ENCODE peak calls at places on chromosomes 7 and 10, in five cellular contexts. One of them, this sample, is unnamed.

GRCh38 chr7:81903115-81903514 is 133.3 kb upstream of the HGF start:
- DNase-seq in HCT116: no peak
- DNase-seq in A549: no peak
- DNase-seq in transverse colon: no peak
- DNase-seq in gastrocnemius medialis: no peak
- DNase-seq in this sample: no peak

GRCh38 chr7:158267737-158268435 is 319.7 kb downstream of the PTPRN2 start:
- DNase-seq in transverse colon: no peak
- DNase-seq in gastrocnemius medialis: no peak
- DNase-seq in A549: no peak
- DNase-seq in HCT116: no peak
- DNase-seq in this sample: no peak

GRCh38 chr10:93436577-93436976 is 45.6 kb downstream of the MYOF start:
- DNase-seq in HCT116: no peak
- DNase-seq in transverse colon: peak; percentile 31
- DNase-seq in A549: peak; percentile 81
- DNase-seq in gastrocnemius medialis: peak; percentile 49
- DNase-seq in this sample: peak; percentile 84

GRCh38 chr10:117532451-117533107 is 10.0 kb upstream of the EMX2 start:
- DNase-seq in HCT116: no peak
- DNase-seq in transverse colon: no peak
- DNase-seq in gastrocnemius medialis: no peak
- DNase-seq in A549: no peak
- DNase-seq in this sample: no peak

GRCh38 chr10:63614371-63614891 is 93.2 kb downstream of the REEP3 start:
- DNase-seq in A549: no peak
- DNase-seq in gastrocnemius medialis: no peak
- DNase-seq in HCT116: no peak
- DNase-seq in transverse colon: no peak
- DNase-seq in this sample: no peak

GRCh38 chr10:61847087-61847486 is 54.4 kb upstream of the ARID5B start:
- DNase-seq in HCT116: no peak
- DNase-seq in gastrocnemius medialis: no peak
- DNase-seq in A549: no peak
- DNase-seq in transverse colon: no peak
- DNase-seq in this sample: no peak

GRCh38 chr10:96516337-96516736 is 2.6 kb upstream of the TLL2 start:
- DNase-seq in gastrocnemius medialis: no peak
- DNase-seq in transverse colon: no peak
- DNase-seq in A549: no peak
- DNase-seq in HCT116: no peak
- DNase-seq in this sample: no peak

GRCh38 chr7:20647908-20648776 is 32.7 kb downstream of the ABCB5 start:
- DNase-seq in HCT116: peak; percentile 55
- DNase-seq in gastrocnemius medialis: no peak
- DNase-seq in A549: peak; percentile 51
- DNase-seq in transverse colon: no peak
- DNase-seq in this sample: no peak

GRCh38 chr7:92088266-92088665 is 46.0 kb downstream of the CYP51A1 start:
- DNase-seq in A549: no peak
- DNase-seq in transverse colon: no peak
- DNase-seq in HCT116: no peak
- DNase-seq in gastrocnemius medialis: no peak
- DNase-seq in this sample: no peak

GRCh38 chr10:3873728-3874461 is 88.9 kb upstream of the KLF6 start:
- DNase-seq in A549: peak; percentile 86
- DNase-seq in gastrocnemius medialis: no peak
- DNase-seq in HCT116: peak; percentile 51
- DNase-seq in transverse colon: no peak
- DNase-seq in this sample: no peak

DNA sequence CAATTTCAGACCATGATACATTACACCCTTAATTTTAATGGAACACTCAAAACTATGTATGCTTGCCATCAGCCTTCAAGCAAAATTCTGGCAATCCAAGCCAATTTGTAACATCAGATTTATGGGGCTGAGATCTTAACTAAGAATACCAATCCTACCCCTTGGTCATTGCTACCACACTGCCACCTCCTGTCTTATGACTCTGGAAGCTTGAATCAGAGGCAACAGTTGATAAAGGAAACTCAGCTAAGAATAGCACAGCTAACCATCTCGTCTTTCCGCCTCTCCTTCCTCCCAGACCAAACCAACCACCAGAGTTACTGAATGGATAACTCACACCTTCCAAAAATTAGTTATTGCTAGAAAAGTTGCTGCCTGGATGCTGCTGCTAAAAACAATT is 7.4 kb downstream of the IGF2BP3 start:
- DNase-seq in gastrocnemius medialis: peak; percentile 20
- DNase-seq in A549: peak; percentile 45
- DNase-seq in transverse colon: no peak
- DNase-seq in HCT116: no peak
- DNase-seq in this sample: no peak
- H3K4me3 ChIP-seq in gastrocnemius medialis: no peak overlapping the region
- H3K4me3 ChIP-seq in A549: no peak overlapping the region
- H3K4me3 ChIP-seq in transverse colon: no peak overlapping the region
- H3K4me3 ChIP-seq in HCT116: no peak overlapping the region
- H3K4me3 ChIP-seq in this sample: no peak overlapping the region

GRCh38 chr10:5555031-5555510 is 30.3 kb downstream of the CALML3 start:
- DNase-seq in A549: no peak
- DNase-seq in HCT116: no peak
- DNase-seq in gastrocnemius medialis: no peak
- DNase-seq in transverse colon: peak; percentile 8
- DNase-seq in this sample: no peak
- H3K27ac ChIP-seq in A549: peak overlapping the region; percentile 92
- H3K27ac ChIP-seq in HCT116: no peak overlapping the region
- H3K27ac ChIP-seq in gastrocnemius medialis: no peak overlapping the region
- H3K27ac ChIP-seq in transverse colon: peak overlapping the region; percentile 70
- H3K27ac ChIP-seq in this sample: no peak overlapping the region

DNA sequence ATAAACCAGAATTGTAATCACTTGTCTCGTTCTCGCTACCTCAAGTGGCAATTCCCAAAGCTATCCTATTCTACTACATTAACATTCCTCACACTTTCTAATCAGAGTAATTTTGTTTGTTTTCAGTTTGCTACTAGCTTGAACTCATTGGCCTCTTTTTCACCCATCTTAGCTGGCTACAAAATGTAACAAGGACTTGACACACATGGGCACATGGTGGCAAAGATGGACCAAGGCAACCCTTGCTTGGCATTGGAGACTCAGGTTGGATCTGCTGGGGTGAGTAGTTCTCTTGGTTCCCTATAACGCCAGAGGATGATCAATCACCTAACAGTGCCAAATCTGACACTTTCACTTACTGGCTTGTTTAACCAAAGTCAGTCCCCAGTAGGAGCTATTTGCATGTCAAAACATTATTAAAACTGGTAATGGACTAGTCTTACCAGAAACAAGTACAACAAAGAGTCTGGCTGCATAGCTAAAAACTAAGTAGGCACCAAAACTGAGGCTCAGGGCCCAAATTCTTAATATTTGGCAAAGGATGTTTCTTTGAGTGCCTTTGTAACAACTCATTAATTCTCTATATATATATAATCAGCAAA is 1.9 kb downstream of the USP6NL start:
- DNase-seq in A549: no peak
- DNase-seq in transverse colon: no peak
- DNase-seq in HCT116: no peak
- DNase-seq in gastrocnemius medialis: no peak
- DNase-seq in this sample: no peak
- H3K4me3 ChIP-seq in A549: no peak overlapping the region
- H3K4me3 ChIP-seq in transverse colon: no peak overlapping the region
- H3K4me3 ChIP-seq in HCT116: peak overlapping the region; percentile 91
- H3K4me3 ChIP-seq in gastrocnemius medialis: no peak overlapping the region
- H3K4me3 ChIP-seq in this sample: peak overlapping the region; percentile 5

DNA sequence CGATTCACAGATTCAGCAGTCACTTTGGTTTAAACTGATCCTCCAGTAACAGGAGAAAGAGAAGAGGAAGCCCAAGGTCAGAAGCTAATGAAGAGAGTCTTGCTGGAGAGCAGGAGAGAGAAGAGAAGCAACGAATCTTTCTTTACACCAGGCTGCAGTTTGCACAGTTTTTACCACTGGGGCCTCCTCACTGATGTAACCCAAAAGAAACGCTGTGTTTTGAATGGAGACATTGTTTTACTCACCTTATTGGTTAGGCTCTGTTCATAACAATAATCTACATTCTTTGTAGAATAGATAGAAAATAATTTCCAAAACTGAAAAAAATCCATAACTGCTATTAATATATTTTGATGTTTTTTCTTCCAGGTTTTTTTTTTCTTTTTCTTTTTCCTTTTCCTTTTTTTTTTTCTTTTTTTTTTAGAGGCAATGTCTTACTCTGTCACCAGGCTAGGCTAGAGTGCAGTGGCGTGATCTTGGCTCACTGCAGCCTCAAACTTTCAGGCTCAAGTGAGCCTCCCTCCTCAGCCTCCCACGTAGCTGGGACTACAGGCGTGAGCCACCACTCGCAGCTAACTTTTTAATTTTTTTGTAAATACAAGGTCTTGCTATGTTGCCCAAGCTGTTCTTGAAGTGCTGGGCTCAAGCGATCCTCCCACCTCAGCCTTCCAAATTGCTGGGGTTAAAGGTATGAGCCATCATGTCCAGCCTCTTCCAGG is 27.6 kb downstream of the LYZL1 start:
- DNase-seq in HCT116: no peak
- DNase-seq in transverse colon: no peak
- DNase-seq in A549: no peak
- DNase-seq in gastrocnemius medialis: no peak
- DNase-seq in this sample: no peak
- H3K27ac ChIP-seq in HCT116: no peak overlapping the region
- H3K27ac ChIP-seq in transverse colon: no peak overlapping the region
- H3K27ac ChIP-seq in A549: peak overlapping the region; percentile 82
- H3K27ac ChIP-seq in gastrocnemius medialis: no peak overlapping the region
- H3K27ac ChIP-seq in this sample: no peak overlapping the region

DNA sequence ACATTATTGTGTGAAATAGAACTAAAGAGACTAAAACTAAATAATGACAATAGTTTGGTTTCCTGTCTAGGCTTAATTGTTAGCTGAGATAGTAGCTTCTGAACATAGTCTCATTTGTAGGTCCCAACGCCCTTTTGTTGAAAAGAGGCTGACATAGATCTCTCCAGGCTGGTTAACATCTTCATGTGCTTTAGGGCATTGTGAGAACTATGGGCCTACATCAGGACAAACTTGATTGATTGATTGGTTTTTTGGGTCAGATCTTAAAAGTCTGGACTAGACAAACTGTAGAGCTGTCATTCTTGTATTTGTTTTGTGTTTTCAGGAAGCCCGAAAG is 869 bp downstream of the CHCHD1 start:
- DNase-seq in gastrocnemius medialis: no peak
- DNase-seq in transverse colon: no peak
- DNase-seq in A549: no peak
- DNase-seq in HCT116: no peak
- DNase-seq in this sample: no peak
- H3K4me3 ChIP-seq in gastrocnemius medialis: peak overlapping the region; percentile 100
- H3K4me3 ChIP-seq in transverse colon: peak overlapping the region; percentile 92
- H3K4me3 ChIP-seq in A549: peak overlapping the region; percentile 88
- H3K4me3 ChIP-seq in HCT116: peak overlapping the region; percentile 68
- H3K4me3 ChIP-seq in this sample: peak overlapping the region; percentile 86

GRCh38 chr7:47475880-47476227 is 106.1 kb downstream of the TNS3 start:
- DNase-seq in A549: no peak
- DNase-seq in HCT116: no peak
- DNase-seq in gastrocnemius medialis: no peak
- DNase-seq in transverse colon: no peak
- DNase-seq in this sample: no peak
- H3K27ac ChIP-seq in A549: peak overlapping the region; percentile 90
- H3K27ac ChIP-seq in HCT116: peak overlapping the region; percentile 81
- H3K27ac ChIP-seq in gastrocnemius medialis: peak overlapping the region; percentile 88
- H3K27ac ChIP-seq in transverse colon: peak overlapping the region; percentile 78
- H3K27ac ChIP-seq in this sample: peak overlapping the region; percentile 57

GRCh38 chr10:84293171-84293570 is 35.2 kb upstream of the CCSER2 start:
- DNase-seq in gastrocnemius medialis: no peak
- DNase-seq in A549: no peak
- DNase-seq in transverse colon: no peak
- DNase-seq in HCT116: no peak
- DNase-seq in this sample: no peak
- H3K4me3 ChIP-seq in gastrocnemius medialis: no peak overlapping the region
- H3K4me3 ChIP-seq in A549: no peak overlapping the region
- H3K4me3 ChIP-seq in transverse colon: no peak overlapping the region
- H3K4me3 ChIP-seq in HCT116: no peak overlapping the region
- H3K4me3 ChIP-seq in this sample: no peak overlapping the region

GRCh38 chr7:4768597-4769569 is 6.5 kb upstream of the AP5Z1 start:
- DNase-seq in HCT116: no peak
- DNase-seq in A549: no peak
- DNase-seq in transverse colon: no peak
- DNase-seq in gastrocnemius medialis: peak; percentile 48
- DNase-seq in this sample: no peak

GRCh38 chr7:4771737-4772136 is 3.7 kb upstream of the AP5Z1 start:
- DNase-seq in gastrocnemius medialis: no peak
- DNase-seq in HCT116: no peak
- DNase-seq in transverse colon: no peak
- DNase-seq in A549: no peak
- DNase-seq in this sample: no peak

GRCh38 chr7:4772306-4772705 is 3.1 kb upstream of the AP5Z1 start:
- DNase-seq in transverse colon: no peak
- DNase-seq in gastrocnemius medialis: no peak
- DNase-seq in A549: no peak
- DNase-seq in HCT116: no peak
- DNase-seq in this sample: no peak

GRCh38 chr7:4770886-4771285 is 4.5 kb upstream of the AP5Z1 start:
- DNase-seq in A549: no peak
- DNase-seq in HCT116: no peak
- DNase-seq in gastrocnemius medialis: no peak
- DNase-seq in transverse colon: no peak
- DNase-seq in this sample: no peak

DNA sequence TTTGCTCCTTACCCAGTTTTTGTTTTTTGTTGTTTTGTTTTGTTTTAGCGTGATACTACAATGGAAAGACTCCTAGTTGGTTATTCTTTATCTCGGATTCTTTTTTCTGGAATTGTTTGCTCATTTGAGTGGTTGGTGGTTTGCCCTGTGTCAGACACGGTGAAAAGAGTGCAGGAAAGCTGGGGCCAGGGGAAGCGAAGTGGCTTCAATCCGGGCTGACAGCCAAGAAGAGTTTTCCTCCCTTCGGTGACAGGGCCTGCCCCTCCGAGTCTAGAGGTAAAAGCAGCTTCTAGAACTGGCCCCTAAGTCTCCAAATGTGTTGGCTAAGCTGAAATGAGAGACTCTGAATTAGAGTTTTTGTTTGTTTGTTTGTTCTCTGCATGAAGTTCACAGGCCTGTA is 5.7 kb upstream of the AP5Z1 start:
- DNase-seq in A549: no peak
- DNase-seq in transverse colon: no peak
- DNase-seq in gastrocnemius medialis: no peak
- DNase-seq in HCT116: no peak
- DNase-seq in this sample: no peak
- H3K27ac ChIP-seq in A549: no peak overlapping the region
- H3K27ac ChIP-seq in transverse colon: peak overlapping the region; percentile 58
- H3K27ac ChIP-seq in gastrocnemius medialis: peak overlapping the region; percentile 69
- H3K27ac ChIP-seq in HCT116: no peak overlapping the region
- H3K27ac ChIP-seq in this sample: no peak overlapping the region

GRCh38 chr10:5975641-5976473 is 1.5 kb downstream of the IL15RA start:
- DNase-seq in HCT116: no peak
- DNase-seq in A549: no peak
- DNase-seq in transverse colon: peak; percentile 66
- DNase-seq in gastrocnemius medialis: peak; percentile 68
- DNase-seq in this sample: no peak
- H3K4me3 ChIP-seq in HCT116: peak overlapping the region; percentile 66
- H3K4me3 ChIP-seq in A549: no peak overlapping the region
- H3K4me3 ChIP-seq in transverse colon: peak overlapping the region; percentile 95
- H3K4me3 ChIP-seq in gastrocnemius medialis: peak overlapping the region; percentile 84
- H3K4me3 ChIP-seq in this sample: peak overlapping the region; percentile 86